ENCODE peak calls at places on chromosomes 1 and 21, in ten cellular contexts. Y, F, V, E, G, M, C, I, T and W are unnamed samples.

GRCh38 chr1:10915594-10915993 is 96.9 kb upstream of the TARDBP start:
- DNase-seq in V (no peak), F (no peak), M (no peak), Y (peak), C (no peak), G (no peak), E (no peak), I (no peak), T (no peak), W (no peak)

GRCh38 chr1:173827611-173828010 is 2.9 kb upstream of the CENPL start:
- DNase-seq in I (no peak), E (no peak), G (no peak), T (no peak), Y (no peak), V (no peak), M (no peak), F (no peak), C (no peak), W (no peak)

GRCh38 chr1:229027622-229028182 is 243.2 kb upstream of the RAB4A start:
- DNase-seq in V (no peak), F (no peak), G (peak), C (no peak), I (peak), E (peak), T (no peak), M (no peak), Y (peak), W (no peak)

GRCh38 chr1:228089520-228090380 is 7.2 kb downstream of the ARF1 start:
- DNase-seq in Y (no peak), C (no peak), F (peak), I (no peak), M (no peak), V (no peak), G (no peak), E (no peak), T (no peak), W (no peak)

GRCh38 chr1:43543567-43543966 is 12.9 kb downstream of the PTPRF start:
- DNase-seq in T (no peak), G (no peak), V (no peak), F (no peak), M (no peak), I (no peak), Y (no peak), E (no peak), C (no peak), W (no peak)

GRCh38 chr1:21594935-21595897 is 73.9 kb downstream of the RAP1GAP start:
- DNase-seq in G (peak), F (peak), M (peak), Y (peak), T (peak), E (peak), C (peak), I (peak), V (no peak), W (peak)

GRCh38 chr1:84598846-84599741 is 24.9 kb upstream of the CTBS start:
- DNase-seq in C (peak), T (no peak), E (no peak), G (no peak), V (no peak), M (peak), Y (no peak), F (no peak), I (no peak), W (peak)

GRCh38 chr1:205648212-205648910 is 16.6 kb upstream of the ELK4 start:
- DNase-seq in C (no peak), T (no peak), G (no peak), F (no peak), Y (no peak), E (peak), V (no peak), M (peak), I (no peak), W (no peak)

GRCh38 chr1:244053831-244054230 is 2.7 kb downstream of the ZBTB18 start:
- DNase-seq in E (no peak), I (no peak), Y (no peak), T (no peak), C (no peak), M (no peak), V (no peak), G (no peak), F (no peak), W (no peak)

GRCh38 chr1:158177705-158178450 is 2.8 kb upstream of the CD1D start:
- DNase-seq in I (no peak), E (peak), Y (peak), V (no peak), G (peak), T (no peak), C (peak), M (peak), F (peak), W (peak)

GRCh38 chr21:29145354-29145782 is 14.9 kb downstream of the MAP3K7CL start:
- DNase-seq in E (no peak), G (no peak), M (peak), I (no peak), F (no peak), T (no peak), Y (no peak), V (no peak), C (peak), W (no peak)

GRCh38 chr1:245687129-245687635 is 532.4 kb downstream of the KIF26B start:
- DNase-seq in F (no peak), M (no peak), Y (no peak), T (no peak), V (no peak), E (no peak), I (no peak), C (no peak), G (no peak), W (no peak)

GRCh38 chr21:26795866-26796329 is 49.3 kb downstream of the ADAMTS1 start:
- DNase-seq in M (peak), Y (no peak), E (no peak), I (no peak), C (peak), V (no peak), F (peak), G (peak), T (no peak), W (no peak)

GRCh38 chr1:237799762-237800474 is 90.8 kb downstream of the ZP4 start:
- DNase-seq in Y (no peak), V (peak), T (peak), F (peak), I (peak), M (no peak), G (peak), E (peak), C (no peak), W (peak)

GRCh38 chr1:9503001-9503675 is 36.1 kb upstream of the SLC25A33 start:
- DNase-seq in G (no peak), M (no peak), C (no peak), F (peak), Y (no peak), V (no peak), T (no peak), E (no peak), I (no peak), W (no peak)

GRCh38 chr21:27366846-27367245 is 400.0 kb upstream of the ADAMTS5 start:
- DNase-seq in F (no peak), Y (no peak), M (peak), G (no peak), V (no peak), I (no peak), T (no peak), E (no peak), C (no peak), W (no peak)